ENCODE peak calls at places on chromosomes 1 and 21, in six cellular contexts. X, U, P, I, Q and F are unnamed samples.

GRCh38 chr1:190949932-190950331 is 472.3 kb upstream of the BRINP3 start:
- DNase-seq in X (no peak), U (no peak), P (no peak), I (no peak), Q (no peak), F (no peak)

GRCh38 chr1:232110281-232111090 is 483.9 kb downstream of the DISC1 start:
- DNase-seq in X (no peak), U (no peak), P (peak; percentile 80), I (peak; percentile 92), Q (no peak), F (no peak)

GRCh38 chr1:42815938-42816599 is 853 bp upstream of the ERMAP start:
- DNase-seq in X (no peak), U (peak; percentile 11), P (no peak), I (no peak), Q (no peak), F (no peak)

GRCh38 chr1:2224621-2225020 is 3.5 kb upstream of the SKI start:
- DNase-seq in X (no peak), U (no peak), P (no peak), I (no peak), Q (no peak), F (no peak)

GRCh38 chr21:18951291-18952038 is 547.9 kb upstream of the TMPRSS15 start:
- DNase-seq in X (no peak), U (peak; percentile 7), P (no peak), I (no peak), Q (no peak), F (no peak)

GRCh38 chr1:156342556-156342955 is 4.2 kb downstream of the TSACC start:
- DNase-seq in X (no peak), U (no peak), P (no peak), I (no peak), Q (no peak), F (no peak)

GRCh38 chr1:87398644-87399043 is 70.0 kb downstream of the LMO4 start:
- DNase-seq in X (no peak), U (no peak), P (peak; percentile 29), I (peak; percentile 16), Q (no peak), F (no peak)

GRCh38 chr1:228152918-228153258 is 3.2 kb downstream of the GJC2 start:
- DNase-seq in X (no peak), U (no peak), P (no peak), I (no peak), Q (peak; percentile 64), F (no peak)

GRCh38 chr1:92484472-92485373 is 2.0 kb downstream of the GFI1 start:
- DNase-seq in X (peak; percentile 79), U (peak; percentile 82), P (no peak), I (no peak), Q (no peak), F (no peak)

GRCh38 chr21:32044205-32044874 is 171.5 kb downstream of the HUNK start:
- DNase-seq in X (peak; percentile 56), U (no peak), P (no peak), I (no peak), Q (no peak), F (no peak)

GRCh38 chr1:16980473-16981268 is at the start of gene MFAP2:
- DNase-seq in X (no peak), U (no peak), P (no peak), I (no peak), Q (no peak), F (no peak)

GRCh38 chr1:182680901-182681300 is 3.5 kb downstream of the RGS8 start:
- DNase-seq in X (no peak), U (no peak), P (no peak), I (no peak), Q (no peak), F (no peak)

GRCh38 chr1:38576241-38576640 is 283.3 kb downstream of the RRAGC start:
- DNase-seq in X (peak; percentile 55), U (no peak), P (no peak), I (no peak), Q (peak; percentile 50), F (no peak)

GRCh38 chr1:53913352-53914043 is 19.5 kb downstream of the DIO1 start:
- DNase-seq in X (no peak), U (no peak), P (no peak), I (no peak), Q (no peak), F (no peak)

GRCh38 chr1:228405200-228405978 is 1.2 kb downstream of the TRIM11 start:
- DNase-seq in X (no peak), U (no peak), P (no peak), I (no peak), Q (no peak), F (no peak)

GRCh38 chr1:83819436-83819835 is 179.5 kb downstream of the TTLL7 start:
- DNase-seq in X (no peak), U (no peak), P (no peak), I (no peak), Q (no peak), F (no peak)

GRCh38 chr1:220708929-220709801 is 19.0 kb downstream of the C1orf115 start:
- DNase-seq in X (no peak), U (no peak), P (no peak), I (no peak), Q (no peak), F (no peak)

GRCh38 chr1:42847111-42847580 is 733 bp downstream of the ZNF691 start:
- DNase-seq in X (no peak), U (no peak), P (no peak), I (no peak), Q (no peak), F (no peak)

GRCh38 chr21:43994085-43994484 is 18.0 kb upstream of the TRAPPC10 start:
- DNase-seq in X (no peak), U (no peak), P (no peak), I (no peak), Q (peak; percentile 52), F (no peak)

GRCh38 chr1:29901618-29902017 is 665.3 kb downstream of the PTPRU start:
- DNase-seq in X (no peak), U (no peak), P (no peak), I (no peak), Q (no peak), F (no peak)

GRCh38 chr1:210263963-210264362 is 31.4 kb downstream of the SERTAD4 start:
- DNase-seq in X (no peak), U (no peak), P (no peak), I (no peak), Q (no peak), F (no peak)

DNA sequence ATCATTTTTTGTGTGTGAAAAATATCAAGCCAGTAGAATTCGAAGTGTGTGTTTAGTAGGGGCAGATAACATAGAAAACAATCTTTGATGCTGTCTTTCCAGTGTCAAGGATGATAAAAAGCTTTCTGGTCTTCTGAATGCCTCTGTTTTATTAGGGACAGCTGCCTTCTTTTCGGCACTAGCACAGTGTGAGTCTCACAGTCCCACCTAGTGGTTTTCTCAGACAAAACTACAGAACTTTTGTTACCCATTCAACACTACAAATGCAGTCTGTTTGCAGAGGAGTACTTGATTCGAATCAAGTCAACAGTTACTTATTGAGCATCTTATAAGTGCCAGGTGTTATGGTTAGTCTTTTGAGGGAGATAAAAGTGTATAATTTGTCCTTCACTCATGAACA is 30.6 kb upstream of the MCOLN3 start:
- DNase-seq in X (no peak), U (peak; percentile 23), P (peak; percentile 28), I (no peak), Q (no peak), F (no peak)
- TF ChIP-seq CTCF in X (no peak), U (peak; percentile 2), P (peak; percentile 23), I (peak; percentile 29), Q (no peak), F (peak; percentile 30)

DNA sequence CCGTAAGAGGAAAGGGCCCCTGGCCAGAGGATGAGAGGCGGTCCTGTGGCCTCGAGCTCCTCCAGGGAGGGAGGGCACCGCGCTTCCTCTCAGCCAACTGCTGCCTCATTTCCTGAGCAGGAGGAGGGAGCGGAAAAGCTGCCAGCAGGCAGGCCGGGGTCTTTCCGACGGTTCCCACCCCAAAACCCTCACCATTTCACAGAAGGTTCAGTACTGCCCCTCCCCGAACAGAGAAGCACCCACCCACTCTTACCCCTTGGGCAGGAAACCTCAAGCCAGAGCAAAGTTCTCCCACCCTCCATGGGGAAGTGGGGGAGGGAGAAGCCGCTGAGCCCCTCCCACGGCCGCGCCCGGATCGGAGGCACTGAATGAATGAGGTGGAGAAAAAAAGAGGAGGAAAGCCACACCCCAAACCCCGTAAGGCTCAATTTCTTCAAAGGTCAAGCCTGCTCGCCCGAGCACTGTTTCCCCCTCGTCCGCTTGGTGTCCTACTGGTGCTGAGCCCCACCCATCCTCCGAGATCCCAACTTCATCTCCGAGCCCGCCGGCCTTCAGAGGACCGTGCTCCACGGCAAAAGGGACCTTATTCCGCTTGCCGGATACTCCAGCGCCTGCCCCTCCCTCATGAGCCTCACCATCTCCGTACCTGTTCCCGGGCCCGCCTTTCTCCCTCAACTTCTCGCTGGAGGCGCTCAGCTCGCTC is 9.4 kb downstream of the TPM3 start:
- DNase-seq in X (peak; percentile 86), U (peak; percentile 88), P (peak; percentile 80), I (no peak), Q (peak; percentile 83), F (peak; percentile 45)
- TF ChIP-seq CTCF in X (no peak), U (no peak), P (no peak), I (no peak), Q (no peak), F (no peak)

DNA sequence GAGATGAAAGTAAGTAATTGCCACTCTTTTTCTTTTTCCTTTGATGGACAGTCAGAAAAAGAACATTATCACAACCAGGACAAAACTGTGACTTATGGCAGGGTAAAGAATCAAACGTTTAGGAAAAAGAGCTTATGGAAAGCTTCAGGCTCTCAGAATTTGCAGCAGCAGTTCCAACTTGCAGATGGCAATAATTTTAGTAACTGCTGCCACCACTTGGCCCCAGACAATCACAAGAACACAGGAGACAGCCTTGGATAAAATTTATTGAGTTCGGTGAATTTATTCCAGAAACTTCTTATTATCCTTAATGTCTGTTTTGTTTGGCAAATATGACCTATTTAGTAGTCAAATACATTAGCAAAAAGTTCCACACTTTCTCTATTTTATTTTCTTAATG is 804.4 kb downstream of the BRINP3 start:
- DNase-seq in X (no peak), U (no peak), P (no peak), I (no peak), Q (no peak), F (no peak)
- TF ChIP-seq CTCF in X (no peak), U (no peak), P (no peak), I (no peak), Q (no peak), F (peak; percentile 4)

GRCh38 chr1:166164995-166165660 is 1.7 kb downstream of the FAM78B start:
- DNase-seq in X (no peak), U (peak; percentile 68), P (peak; percentile 58), I (no peak), Q (peak; percentile 68), F (no peak)
- TF ChIP-seq CTCF in X (no peak), U (peak; percentile 36), P (peak; percentile 57), I (peak; percentile 52), Q (no peak), F (peak; percentile 49)